ENCODE peak calls at places on chromosome 5, in ten cellular contexts. W, T, Y, C, F, B, L, E, Q and I are unnamed samples.
A peak's percentile ranks its signal among the peaks of the same experiment; 100 is the strongest.

GRCh38 chr5:165209101-165209727 is 1703.8 kb downstream of the MAT2B start:
- DNase-seq in W (no peak), T (peak; percentile 2), Y (peak; percentile 26), C (no peak), F (peak; percentile 21), B (peak; percentile 20), L (peak; percentile 11), E (no peak), Q (peak; percentile 34), I (no peak)

GRCh38 chr5:51378778-51379652 is 4.2 kb upstream of the ISL1 start:
- DNase-seq in W (peak; percentile 51), T (no peak), Y (peak; percentile 23), C (no peak), F (no peak), B (peak; percentile 4), L (no peak), E (no peak), Q (peak; percentile 39), I (peak; percentile 63)

GRCh38 chr5:95401601-95402000 is 10.4 kb downstream of the FAM81B start:
- DNase-seq in W (no peak), T (no peak), Y (no peak), C (no peak), F (no peak), B (no peak), L (no peak), E (no peak), Q (no peak), I (no peak)

GRCh38 chr5:134554319-134555222 is 29.1 kb downstream of the JADE2 start:
- DNase-seq in W (no peak), T (peak; percentile 85), Y (peak; percentile 86), C (no peak), F (peak; percentile 79), B (peak; percentile 85), L (peak; percentile 66), E (no peak), Q (peak; percentile 47), I (no peak)

GRCh38 chr5:77181173-77181572 is 29.3 kb upstream of the PDE8B start:
- DNase-seq in W (no peak), T (no peak), Y (no peak), C (no peak), F (no peak), B (no peak), L (no peak), E (no peak), Q (no peak), I (no peak)

GRCh38 chr5:139495644-139496435 is 13.3 kb upstream of the STING1 start:
- DNase-seq in W (no peak), T (no peak), Y (peak; percentile 65), C (no peak), F (no peak), B (no peak), L (no peak), E (no peak), Q (peak; percentile 61), I (no peak)

GRCh38 chr5:131139321-131139720 is 25.7 kb downstream of the HINT1 start:
- DNase-seq in W (no peak), T (no peak), Y (no peak), C (no peak), F (no peak), B (no peak), L (no peak), E (no peak), Q (no peak), I (no peak)

GRCh38 chr5:122264610-122265009 is 47.4 kb upstream of the SNCAIP start:
- DNase-seq in W (no peak), T (no peak), Y (peak; percentile 6), C (no peak), F (no peak), B (no peak), L (no peak), E (no peak), Q (no peak), I (no peak)

GRCh38 chr5:93359296-93359957 is 221.6 kb downstream of the NR2F1-AS1 start:
- DNase-seq in W (no peak), T (no peak), Y (peak; percentile 86), C (no peak), F (no peak), B (no peak), L (no peak), E (peak; percentile 86), Q (peak; percentile 78), I (no peak)

GRCh38 chr5:147081256-147081872 is 153.5 kb upstream of the STK32A start:
- DNase-seq in W (no peak), T (no peak), Y (peak; percentile 46), C (no peak), F (no peak), B (no peak), L (no peak), E (no peak), Q (no peak), I (no peak)

GRCh38 chr5:158387499-158387898 is 528.6 kb upstream of the CLINT1 start:
- DNase-seq in W (no peak), T (no peak), Y (no peak), C (peak; percentile 30), F (no peak), B (no peak), L (no peak), E (no peak), Q (no peak), I (no peak)

GRCh38 chr5:139845846-139846681 is 50.5 kb downstream of the PSD2 start:
- DNase-seq in W (no peak), T (no peak), Y (no peak), C (no peak), F (no peak), B (no peak), L (no peak), E (no peak), Q (no peak), I (no peak)

GRCh38 chr5:161548472-161549094 is 2.1 kb upstream of the GABRB2 start:
- DNase-seq in W (peak; percentile 44), T (no peak), Y (no peak), C (no peak), F (no peak), B (peak; percentile 1), L (peak; percentile 19), E (no peak), Q (no peak), I (peak; percentile 44)

GRCh38 chr5:151880304-151880703 is 44.3 kb downstream of the GLRA1 start:
- DNase-seq in W (no peak), T (no peak), Y (no peak), C (no peak), F (no peak), B (no peak), L (no peak), E (no peak), Q (no peak), I (no peak)

DNA sequence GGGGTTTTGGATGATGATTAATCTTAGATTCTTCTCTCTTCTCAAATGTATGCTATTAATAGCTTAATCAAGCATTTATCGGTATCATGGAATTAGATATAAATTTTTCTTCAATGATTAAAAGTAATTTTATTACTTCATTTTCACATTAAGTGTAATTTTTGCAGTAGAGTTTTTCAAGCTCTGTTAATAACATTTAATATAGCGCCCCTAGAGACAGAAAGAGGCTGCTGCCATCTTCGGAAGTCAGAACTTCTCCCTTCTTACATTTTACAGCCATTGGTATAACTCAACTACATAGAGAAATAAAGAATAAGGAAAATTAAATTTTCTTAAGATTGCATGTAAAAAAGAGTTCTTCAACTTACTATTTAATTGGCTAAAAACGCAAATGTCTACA is 540.3 kb downstream of the GABRG2 start:
- DNase-seq in W (no peak), T (no peak), Y (no peak), C (no peak), F (no peak), B (no peak), L (no peak), E (no peak), Q (no peak), I (no peak)
- TF ChIP-seq CTCF in W (peak; percentile 41), T (no peak), Y (no peak), C (no peak), F (no peak), B (peak; percentile 13), L (no peak), E (peak; percentile 69), Q (peak; percentile 43), I (peak; percentile 74)

GRCh38 chr5:179763215-179763945 is 30.4 kb upstream of the LTC4S start:
- DNase-seq in W (peak; percentile 54), T (peak; percentile 76), Y (peak; percentile 92), C (peak; percentile 34), F (peak; percentile 79), B (peak; percentile 68), L (peak; percentile 76), E (no peak), Q (peak; percentile 90), I (peak; percentile 70)
- TF ChIP-seq CTCF in W (peak; percentile 88), T (peak; percentile 93), Y (peak; percentile 96), C (peak; percentile 54), F (peak; percentile 80), B (peak; percentile 77), L (peak; percentile 93), E (peak; percentile 99), Q (peak; percentile 98), I (peak; percentile 90)

GRCh38 chr5:149130121-149130931 is 11.0 kb upstream of the ABLIM3 start:
- DNase-seq in W (no peak), T (no peak), Y (no peak), C (no peak), F (peak; percentile 6), B (no peak), L (no peak), E (no peak), Q (no peak), I (no peak)
- TF ChIP-seq CTCF in W (no peak), T (peak; percentile 35), Y (peak; percentile 71), C (no peak), F (no peak), B (no peak), L (no peak), E (peak; percentile 78), Q (no peak), I (peak; percentile 41)

GRCh38 chr5:39696672-39697398 is 272.1 kb upstream of the DAB2 start:
- DNase-seq in W (no peak), T (no peak), Y (peak; percentile 18), C (no peak), F (no peak), B (no peak), L (no peak), E (no peak), Q (no peak), I (no peak)

GRCh38 chr5:39689919-39690318 is 265.1 kb upstream of the DAB2 start:
- DNase-seq in W (no peak), T (no peak), Y (no peak), C (no peak), F (no peak), B (no peak), L (no peak), E (no peak), Q (no peak), I (no peak)

GRCh38 chr5:39697891-39698290 is 273.1 kb upstream of the DAB2 start:
- DNase-seq in W (no peak), T (no peak), Y (peak; percentile 8), C (no peak), F (no peak), B (no peak), L (no peak), E (no peak), Q (no peak), I (no peak)

GRCh38 chr5:39691136-39691535 is 266.4 kb upstream of the DAB2 start:
- DNase-seq in W (no peak), T (no peak), Y (no peak), C (no peak), F (no peak), B (no peak), L (no peak), E (no peak), Q (no peak), I (no peak)

DNA sequence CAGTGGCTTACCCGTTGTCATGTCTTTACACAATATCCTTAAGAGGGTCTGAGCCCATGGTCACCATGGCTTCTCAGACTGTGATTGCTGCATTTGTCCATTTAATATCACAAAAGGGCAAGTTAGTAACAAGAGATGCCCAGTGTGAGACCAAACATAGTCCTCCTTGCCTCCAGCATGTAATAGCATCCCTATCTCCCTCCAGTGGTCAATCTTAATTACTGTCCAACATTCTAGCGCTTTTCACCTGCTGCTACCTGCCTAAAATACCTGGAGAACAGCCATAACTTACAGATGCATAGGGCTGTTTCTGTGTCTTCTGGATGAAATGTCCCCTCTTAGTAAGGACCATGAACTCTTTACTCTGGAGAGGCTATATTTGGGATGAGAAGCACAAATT is 267.2 kb upstream of the DAB2 start:
- DNase-seq in W (no peak), T (no peak), Y (no peak), C (no peak), F (no peak), B (no peak), L (no peak), E (no peak), Q (no peak), I (no peak)
- TF ChIP-seq CTCF in W (peak; percentile 14), T (peak; percentile 17), Y (peak; percentile 9), C (peak; percentile 34), F (no peak), B (peak; percentile 8), L (no peak), E (peak; percentile 63), Q (no peak), I (peak; percentile 64)